ENCODE peak calls at places on chromosomes 13 and 19, in four cellular contexts. One of them, this sample, is unnamed.

GRCh38 chr19:35786299-35787160 is 11.2 kb downstream of the ARHGAP33 start:
- DNase-seq in K562: no peak
- DNase-seq in HepG2: no peak
- DNase-seq in GM12878: no peak
- DNase-seq in this sample: no peak

GRCh38 chr19:3656747-3657394 is 30.3 kb upstream of the CACTIN start:
- DNase-seq in HepG2: no peak
- DNase-seq in K562: no peak
- DNase-seq in GM12878: no peak
- DNase-seq in this sample: no peak

GRCh38 chr19:38898788-38899446 is 501 bp downstream of the SIRT2 start:
- DNase-seq in HepG2: no peak
- DNase-seq in GM12878: no peak
- DNase-seq in K562: no peak
- DNase-seq in this sample: no peak

GRCh38 chr13:93847162-93847561 is 620.6 kb downstream of the GPC6 start:
- DNase-seq in K562: no peak
- DNase-seq in GM12878: no peak
- DNase-seq in HepG2: peak
- DNase-seq in this sample: no peak

GRCh38 chr13:50909605-50910482 is at the start of gene RNASEH2B:
- DNase-seq in GM12878: no peak
- DNase-seq in HepG2: peak
- DNase-seq in K562: peak
- DNase-seq in this sample: peak

GRCh38 chr13:26929971-26930730 is 169.6 kb upstream of the GPR12 start:
- DNase-seq in K562: peak
- DNase-seq in GM12878: no peak
- DNase-seq in HepG2: peak
- DNase-seq in this sample: peak

GRCh38 chr13:34671136-34671535 is 270.9 kb upstream of the NBEA start:
- DNase-seq in K562: no peak
- DNase-seq in HepG2: no peak
- DNase-seq in GM12878: no peak
- DNase-seq in this sample: no peak

GRCh38 chr19:18203863-18204393 is at the start of gene RAB3A:
- DNase-seq in GM12878: peak
- DNase-seq in HepG2: peak
- DNase-seq in K562: peak
- DNase-seq in this sample: peak

GRCh38 chr19:12162882-12163806 is at the start of gene ZNF136:
- DNase-seq in GM12878: peak
- DNase-seq in K562: peak
- DNase-seq in HepG2: peak
- DNase-seq in this sample: peak

GRCh38 chr19:2722541-2723344 is 1.6 kb upstream of the DIRAS1 start:
- DNase-seq in HepG2: no peak
- DNase-seq in GM12878: no peak
- DNase-seq in K562: peak
- DNase-seq in this sample: no peak

GRCh38 chr19:5102520-5102919 is 133.6 kb downstream of the KDM4B start:
- DNase-seq in GM12878: no peak
- DNase-seq in K562: no peak
- DNase-seq in HepG2: no peak
- DNase-seq in this sample: no peak

GRCh38 chr19:12647490-12648071 is 19.0 kb downstream of the MAN2B1 start:
- DNase-seq in GM12878: no peak
- DNase-seq in K562: peak
- DNase-seq in HepG2: no peak
- DNase-seq in this sample: peak

GRCh38 chr19:38617764-38618589 is at the start of gene MAP4K1:
- DNase-seq in GM12878: peak
- DNase-seq in HepG2: no peak
- DNase-seq in K562: no peak
- DNase-seq in this sample: peak

GRCh38 chr19:48804496-48804895 is 6.3 kb downstream of the BCAT2 start:
- DNase-seq in K562: no peak
- DNase-seq in HepG2: no peak
- DNase-seq in GM12878: no peak
- DNase-seq in this sample: no peak

GRCh38 chr13:101139076-101139475 is 277.2 kb downstream of the NALCN start:
- DNase-seq in GM12878: no peak
- DNase-seq in K562: no peak
- DNase-seq in HepG2: no peak
- DNase-seq in this sample: no peak

GRCh38 chr19:48489608-48490216 is 20.5 kb downstream of the CYTH2 start:
- DNase-seq in GM12878: no peak
- DNase-seq in K562: peak
- DNase-seq in HepG2: peak
- DNase-seq in this sample: peak

GRCh38 chr13:52744842-52745241 is 5.2 kb upstream of the CNMD start:
- DNase-seq in HepG2: no peak
- DNase-seq in K562: no peak
- DNase-seq in GM12878: no peak
- DNase-seq in this sample: no peak

GRCh38 chr13:39765801-39766463 is 110.5 kb downstream of the COG6 start:
- DNase-seq in K562: no peak
- DNase-seq in GM12878: no peak
- DNase-seq in HepG2: no peak
- DNase-seq in this sample: peak

GRCh38 chr19:8697671-8698432 is 743 bp downstream of the ACTL9 start:
- DNase-seq in GM12878: no peak
- DNase-seq in K562: peak
- DNase-seq in HepG2: no peak
- DNase-seq in this sample: peak

GRCh38 chr13:32191452-32191998 is 123.6 kb downstream of the ZAR1L start:
- DNase-seq in GM12878: no peak
- DNase-seq in K562: no peak
- DNase-seq in HepG2: no peak
- DNase-seq in this sample: no peak

DNA sequence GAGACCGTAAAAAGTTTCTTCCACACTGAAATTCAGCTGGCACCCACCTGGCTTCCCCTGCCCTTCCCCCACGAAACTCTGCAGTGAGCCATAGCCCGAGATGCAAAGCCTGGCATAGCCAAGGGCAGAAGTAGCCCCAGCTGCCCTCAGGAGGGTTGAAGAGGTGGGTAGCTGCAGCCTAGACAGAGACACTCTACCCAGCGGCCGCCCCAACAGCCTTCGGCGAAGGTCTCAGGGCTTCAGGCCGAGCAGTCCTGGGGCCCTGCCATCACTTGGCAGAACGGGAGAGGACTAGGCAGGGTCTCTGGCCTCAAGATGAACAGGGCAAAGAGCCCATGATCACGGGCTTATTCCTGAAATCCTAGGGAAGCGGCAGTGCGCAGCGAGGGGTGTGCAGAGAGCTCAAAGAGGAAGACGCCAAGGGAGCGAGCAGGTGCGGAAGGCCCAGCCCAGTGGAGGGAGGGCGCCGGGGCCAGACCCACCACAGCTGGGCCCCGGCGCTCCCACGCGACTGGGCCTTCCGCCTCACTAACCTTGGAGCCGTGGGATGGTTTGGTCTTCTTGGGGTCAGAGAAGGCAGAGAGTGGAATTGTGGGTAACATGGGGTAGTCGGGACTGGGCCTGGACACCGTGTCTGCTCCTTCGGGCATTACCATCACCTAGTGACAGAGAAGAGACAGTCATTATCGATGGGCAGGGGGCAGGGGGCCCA is 53.2 kb downstream of the MLLT1 start:
- DNase-seq in GM12878: no peak
- DNase-seq in K562: no peak
- DNase-seq in HepG2: no peak
- DNase-seq in this sample: no peak
- TF ChIP-seq CBFB in GM12878: no peak
- TF ChIP-seq CBFB in K562: no peak
- TF ChIP-seq CBFB in HepG2: no peak
- TF ChIP-seq CBFB in this sample: no peak

DNA sequence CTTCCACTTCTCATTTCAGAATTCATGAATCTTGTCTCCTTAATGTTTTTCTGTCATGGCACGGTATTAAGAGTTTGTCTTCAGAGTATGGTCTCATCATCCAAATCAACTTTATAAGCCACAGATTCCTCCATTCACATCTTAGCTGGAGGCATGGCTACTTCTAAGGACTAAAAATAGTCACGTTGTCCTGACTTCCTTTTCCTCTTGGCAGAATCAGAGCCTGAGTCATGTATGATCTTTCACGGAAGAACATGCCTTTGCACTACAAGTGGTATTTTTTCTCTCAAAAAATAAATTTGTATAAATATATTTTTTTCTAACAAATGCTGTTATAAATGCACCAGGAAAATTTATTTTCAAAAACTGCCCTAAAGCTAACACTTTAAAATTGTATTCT is 71.4 kb downstream of the ALOX5AP start:
- DNase-seq in GM12878: no peak
- DNase-seq in HepG2: no peak
- DNase-seq in K562: no peak
- DNase-seq in this sample: no peak
- TF ChIP-seq NR2C2 in GM12878: no peak
- TF ChIP-seq NR2C2 in HepG2: no peak
- TF ChIP-seq NR2C2 in K562: no peak
- TF ChIP-seq NR2C2 in this sample: no peak

GRCh38 chr13:45280751-45281634 is 60.0 kb downstream of the TPT1 start:
- DNase-seq in HepG2: peak
- DNase-seq in GM12878: no peak
- DNase-seq in K562: no peak
- DNase-seq in this sample: peak
- TF ChIP-seq CBFB in HepG2: no peak
- TF ChIP-seq CBFB in GM12878: no peak
- TF ChIP-seq CBFB in K562: no peak
- TF ChIP-seq CBFB in this sample: no peak

GRCh38 chr19:55158848-55159793 is 1.6 kb upstream of the TNNI3 start:
- DNase-seq in K562: peak
- DNase-seq in GM12878: no peak
- DNase-seq in HepG2: no peak
- DNase-seq in this sample: peak

GRCh38 chr19:55158423-55158822 is 891 bp upstream of the TNNI3 start:
- DNase-seq in K562: no peak
- DNase-seq in GM12878: no peak
- DNase-seq in HepG2: no peak
- DNase-seq in this sample: no peak

GRCh38 chr19:55160986-55161365 is 3.4 kb upstream of the TNNI3 start:
- DNase-seq in K562: no peak
- DNase-seq in GM12878: no peak
- DNase-seq in HepG2: no peak
- DNase-seq in this sample: no peak

GRCh38 chr19:55161571-55162322 is 4.2 kb upstream of the TNNI3 start:
- DNase-seq in GM12878: no peak
- DNase-seq in K562: no peak
- DNase-seq in HepG2: no peak
- DNase-seq in this sample: peak

GRCh38 chr19:55160128-55160985 is 2.8 kb upstream of the TNNI3 start:
- DNase-seq in K562: peak
- DNase-seq in GM12878: peak
- DNase-seq in HepG2: peak
- DNase-seq in this sample: peak
- TF ChIP-seq NR2C2 in K562: no peak
- TF ChIP-seq NR2C2 in GM12878: no peak
- TF ChIP-seq NR2C2 in HepG2: no peak
- TF ChIP-seq NR2C2 in this sample: no peak

DNA sequence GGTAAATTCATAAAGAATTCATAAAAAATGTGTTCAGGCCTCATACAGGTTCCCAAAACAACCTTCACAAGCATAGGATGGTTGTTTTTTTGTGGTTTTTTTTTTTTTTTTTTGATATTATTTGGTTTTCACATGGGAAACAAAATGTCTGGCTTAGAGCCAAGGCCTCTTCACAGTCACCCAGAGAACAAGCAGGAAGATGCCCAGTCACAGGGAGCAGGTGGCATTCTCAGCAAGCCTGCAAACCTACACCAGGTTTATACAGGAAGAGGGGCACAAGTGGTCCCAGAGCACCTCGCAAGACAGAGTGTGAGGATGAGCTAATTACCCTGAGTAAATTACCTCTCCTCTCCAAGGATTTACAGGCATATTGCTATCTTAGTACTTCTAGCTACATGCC is 1375.7 kb downstream of the EFNB2 start:
- DNase-seq in GM12878: no peak
- DNase-seq in K562: no peak
- DNase-seq in HepG2: no peak
- DNase-seq in this sample: no peak
- TF ChIP-seq CBFB in GM12878: no peak
- TF ChIP-seq CBFB in K562: no peak
- TF ChIP-seq CBFB in HepG2: no peak
- TF ChIP-seq CBFB in this sample: no peak